ENCODE peak calls at places on chromosome 17, in ten cellular contexts. One of them, this sample, is unnamed.

GRCh38 chr17:1736348-1737281 is 6.1 kb upstream of the SERPINF2 start:
- DNase-seq in body of pancreas: peak; percentile 74
- DNase-seq in IMR-90: peak; percentile 83
- DNase-seq in prostate gland: no peak
- DNase-seq in stomach: peak; percentile 46
- DNase-seq in uterus: peak; percentile 87
- DNase-seq in tibial nerve: peak; percentile 49
- DNase-seq in spleen: peak; percentile 86
- DNase-seq in HCT116: no peak
- DNase-seq in esophagus muscularis mucosa: no peak
- DNase-seq in this sample: no peak

GRCh38 chr17:31113939-31114338 is 19.2 kb downstream of the NF1 start:
- DNase-seq in body of pancreas: no peak
- DNase-seq in HCT116: no peak
- DNase-seq in uterus: no peak
- DNase-seq in IMR-90: no peak
- DNase-seq in esophagus muscularis mucosa: no peak
- DNase-seq in spleen: no peak
- DNase-seq in prostate gland: no peak
- DNase-seq in tibial nerve: no peak
- DNase-seq in stomach: no peak
- DNase-seq in this sample: no peak

GRCh38 chr17:66531826-66532439 is 229.5 kb downstream of the PRKCA start:
- DNase-seq in HCT116: no peak
- DNase-seq in uterus: no peak
- DNase-seq in esophagus muscularis mucosa: no peak
- DNase-seq in spleen: no peak
- DNase-seq in tibial nerve: no peak
- DNase-seq in stomach: no peak
- DNase-seq in prostate gland: no peak
- DNase-seq in body of pancreas: no peak
- DNase-seq in IMR-90: peak; percentile 51
- DNase-seq in this sample: no peak

GRCh38 chr17:34710226-34710625 is 130.8 kb downstream of the TMEM132E start:
- DNase-seq in prostate gland: no peak
- DNase-seq in tibial nerve: no peak
- DNase-seq in spleen: no peak
- DNase-seq in stomach: no peak
- DNase-seq in HCT116: no peak
- DNase-seq in esophagus muscularis mucosa: peak; percentile 87
- DNase-seq in body of pancreas: no peak
- DNase-seq in uterus: no peak
- DNase-seq in IMR-90: no peak
- DNase-seq in this sample: no peak

GRCh38 chr17:67993153-67993997 is 2.9 kb downstream of the C17orf58 start:
- DNase-seq in tibial nerve: peak; percentile 55
- DNase-seq in esophagus muscularis mucosa: peak; percentile 93
- DNase-seq in spleen: peak; percentile 95
- DNase-seq in prostate gland: peak; percentile 76
- DNase-seq in body of pancreas: peak; percentile 86
- DNase-seq in uterus: peak; percentile 87
- DNase-seq in IMR-90: peak; percentile 84
- DNase-seq in HCT116: peak; percentile 81
- DNase-seq in stomach: peak; percentile 87
- DNase-seq in this sample: peak; percentile 77

GRCh38 chr17:57600092-57600491 is 145.0 kb downstream of the CCDC182 start:
- DNase-seq in prostate gland: no peak
- DNase-seq in uterus: no peak
- DNase-seq in body of pancreas: no peak
- DNase-seq in esophagus muscularis mucosa: no peak
- DNase-seq in HCT116: no peak
- DNase-seq in spleen: no peak
- DNase-seq in IMR-90: no peak
- DNase-seq in tibial nerve: no peak
- DNase-seq in stomach: no peak
- DNase-seq in this sample: no peak

GRCh38 chr17:38919316-38920078 is 5.9 kb upstream of the LASP1NB start:
- DNase-seq in stomach: peak; percentile 23
- DNase-seq in esophagus muscularis mucosa: no peak
- DNase-seq in tibial nerve: no peak
- DNase-seq in IMR-90: no peak
- DNase-seq in uterus: peak; percentile 12
- DNase-seq in spleen: peak; percentile 40
- DNase-seq in body of pancreas: no peak
- DNase-seq in prostate gland: no peak
- DNase-seq in HCT116: no peak
- DNase-seq in this sample: no peak

GRCh38 chr17:52138350-52138749 is 20.2 kb downstream of the CA10 start:
- DNase-seq in tibial nerve: no peak
- DNase-seq in esophagus muscularis mucosa: no peak
- DNase-seq in HCT116: no peak
- DNase-seq in uterus: no peak
- DNase-seq in prostate gland: no peak
- DNase-seq in IMR-90: no peak
- DNase-seq in spleen: no peak
- DNase-seq in stomach: no peak
- DNase-seq in body of pancreas: no peak
- DNase-seq in this sample: no peak

GRCh38 chr17:49680314-49680713 is 2.4 kb upstream of the SPOP start:
- DNase-seq in tibial nerve: no peak
- DNase-seq in body of pancreas: no peak
- DNase-seq in stomach: no peak
- DNase-seq in spleen: peak; percentile 51
- DNase-seq in prostate gland: no peak
- DNase-seq in uterus: no peak
- DNase-seq in IMR-90: no peak
- DNase-seq in HCT116: no peak
- DNase-seq in esophagus muscularis mucosa: peak; percentile 34
- DNase-seq in this sample: no peak

GRCh38 chr17:49677933-49678847 is at the start of gene SPOP:
- DNase-seq in tibial nerve: peak; percentile 99
- DNase-seq in uterus: peak; percentile 99
- DNase-seq in prostate gland: peak; percentile 99
- DNase-seq in HCT116: peak; percentile 100
- DNase-seq in body of pancreas: peak; percentile 100
- DNase-seq in IMR-90: peak; percentile 100
- DNase-seq in stomach: peak; percentile 99
- DNase-seq in spleen: peak; percentile 100
- DNase-seq in esophagus muscularis mucosa: peak; percentile 100
- DNase-seq in this sample: peak; percentile 99

GRCh38 chr17:49674507-49674906 is 3.4 kb downstream of the SPOP start:
- DNase-seq in stomach: no peak
- DNase-seq in uterus: no peak
- DNase-seq in prostate gland: no peak
- DNase-seq in esophagus muscularis mucosa: no peak
- DNase-seq in spleen: no peak
- DNase-seq in IMR-90: no peak
- DNase-seq in HCT116: no peak
- DNase-seq in body of pancreas: no peak
- DNase-seq in tibial nerve: no peak
- DNase-seq in this sample: no peak

GRCh38 chr17:49676276-49676868 is 1.5 kb downstream of the SPOP start:
- DNase-seq in body of pancreas: peak; percentile 37
- DNase-seq in spleen: no peak
- DNase-seq in tibial nerve: no peak
- DNase-seq in uterus: no peak
- DNase-seq in IMR-90: peak; percentile 38
- DNase-seq in HCT116: no peak
- DNase-seq in esophagus muscularis mucosa: no peak
- DNase-seq in stomach: no peak
- DNase-seq in prostate gland: no peak
- DNase-seq in this sample: no peak

DNA sequence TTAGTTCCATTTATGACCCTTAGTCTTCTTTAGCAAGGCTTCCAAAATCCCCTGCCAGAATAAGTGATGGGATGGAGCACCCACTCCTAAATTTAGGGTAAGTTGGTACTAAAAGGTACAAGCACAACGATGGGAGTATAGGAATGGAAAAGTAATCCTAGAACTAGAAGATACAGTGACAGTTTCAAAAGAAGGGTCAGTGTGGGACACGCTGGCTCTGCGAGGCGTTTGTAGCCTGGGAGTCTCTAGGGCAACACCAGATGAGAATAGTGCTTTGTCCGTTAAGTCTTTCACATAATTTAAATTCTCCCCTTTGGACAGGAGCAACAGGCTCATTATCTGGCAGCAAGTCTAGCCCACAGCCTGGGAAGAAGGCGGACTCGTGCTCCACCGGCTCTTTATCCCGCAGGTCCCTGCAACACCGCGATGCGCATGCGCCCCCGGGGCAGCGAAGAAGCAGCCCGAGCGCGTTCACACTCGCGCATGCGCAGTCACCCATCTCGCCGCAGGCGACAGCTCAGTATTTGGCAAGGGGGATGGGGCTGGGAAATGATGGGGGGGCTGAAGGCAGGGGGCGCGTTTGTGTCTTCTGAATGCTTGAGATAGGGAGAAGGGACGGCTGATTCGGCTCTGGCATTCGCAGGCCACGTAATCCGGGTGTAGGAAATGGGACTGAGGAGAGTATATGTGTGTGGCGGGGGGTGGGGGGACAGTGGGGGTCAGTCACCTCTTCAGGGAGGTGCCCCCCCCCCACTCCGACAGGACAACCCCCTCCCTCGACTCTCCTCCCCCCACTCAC is 564 bp downstream of the SPOP start:
- DNase-seq in HCT116: peak; percentile 90
- DNase-seq in esophagus muscularis mucosa: peak; percentile 98
- DNase-seq in IMR-90: peak; percentile 91
- DNase-seq in spleen: peak; percentile 98
- DNase-seq in prostate gland: peak; percentile 94
- DNase-seq in tibial nerve: peak; percentile 93
- DNase-seq in body of pancreas: peak; percentile 98
- DNase-seq in uterus: peak; percentile 95
- DNase-seq in stomach: peak; percentile 98
- DNase-seq in this sample: peak; percentile 97
- TF ChIP-seq POLR2A in HCT116: peak; percentile 78
- TF ChIP-seq POLR2A in esophagus muscularis mucosa: peak; percentile 51
- TF ChIP-seq POLR2A in IMR-90: peak; percentile 41
- TF ChIP-seq POLR2A in spleen: no peak
- TF ChIP-seq POLR2A in prostate gland: no peak
- TF ChIP-seq POLR2A in tibial nerve: no peak
- TF ChIP-seq POLR2A in body of pancreas: no peak
- TF ChIP-seq POLR2A in uterus: peak; percentile 8
- TF ChIP-seq POLR2A in stomach: no peak
- TF ChIP-seq POLR2A in this sample: no peak

GRCh38 chr17:61393550-61393903 is 6.1 kb upstream of the TBX2 start:
- DNase-seq in tibial nerve: no peak
- DNase-seq in uterus: no peak
- DNase-seq in esophagus muscularis mucosa: no peak
- DNase-seq in stomach: no peak
- DNase-seq in IMR-90: peak; percentile 18
- DNase-seq in spleen: no peak
- DNase-seq in HCT116: no peak
- DNase-seq in prostate gland: no peak
- DNase-seq in body of pancreas: no peak
- DNase-seq in this sample: no peak
- H3K27ac ChIP-seq in tibial nerve: no peak overlapping the region
- H3K27ac ChIP-seq in uterus: peak overlapping the region; percentile 35
- H3K27ac ChIP-seq in esophagus muscularis mucosa: no peak overlapping the region
- H3K27ac ChIP-seq in stomach: no peak overlapping the region
- H3K27ac ChIP-seq in IMR-90: peak overlapping the region; percentile 26
- H3K27ac ChIP-seq in spleen: peak overlapping the region; percentile 13
- H3K27ac ChIP-seq in HCT116: no peak overlapping the region
- H3K27ac ChIP-seq in prostate gland: no peak overlapping the region
- H3K27ac ChIP-seq in body of pancreas: no peak overlapping the region
- H3K27ac ChIP-seq in this sample: no peak overlapping the region

GRCh38 chr17:43125133-43125966 is at the start of gene BRCA1:
- DNase-seq in HCT116: peak; percentile 99
- DNase-seq in uterus: peak; percentile 90
- DNase-seq in esophagus muscularis mucosa: peak; percentile 97
- DNase-seq in tibial nerve: peak; percentile 94
- DNase-seq in body of pancreas: peak; percentile 99
- DNase-seq in spleen: peak; percentile 96
- DNase-seq in stomach: peak; percentile 93
- DNase-seq in prostate gland: peak; percentile 96
- DNase-seq in IMR-90: peak; percentile 99
- DNase-seq in this sample: peak; percentile 95
- TF ChIP-seq POLR2A in HCT116: peak; percentile 64
- TF ChIP-seq POLR2A in uterus: no peak
- TF ChIP-seq POLR2A in esophagus muscularis mucosa: no peak
- TF ChIP-seq POLR2A in tibial nerve: peak; percentile 29
- TF ChIP-seq POLR2A in body of pancreas: peak; percentile 85
- TF ChIP-seq POLR2A in spleen: no peak
- TF ChIP-seq POLR2A in stomach: no peak
- TF ChIP-seq POLR2A in prostate gland: peak; percentile 62
- TF ChIP-seq POLR2A in IMR-90: peak; percentile 73
- TF ChIP-seq POLR2A in this sample: no peak

GRCh38 chr17:64941045-64941444 is 21.8 kb upstream of the LRRC37A3 start:
- DNase-seq in esophagus muscularis mucosa: no peak
- DNase-seq in body of pancreas: no peak
- DNase-seq in tibial nerve: no peak
- DNase-seq in stomach: no peak
- DNase-seq in uterus: no peak
- DNase-seq in spleen: no peak
- DNase-seq in prostate gland: no peak
- DNase-seq in IMR-90: no peak
- DNase-seq in HCT116: no peak
- DNase-seq in this sample: no peak

GRCh38 chr17:64938925-64939474 is 19.7 kb upstream of the LRRC37A3 start:
- DNase-seq in tibial nerve: peak; percentile 27
- DNase-seq in spleen: peak; percentile 88
- DNase-seq in body of pancreas: peak; percentile 42
- DNase-seq in HCT116: no peak
- DNase-seq in stomach: peak; percentile 64
- DNase-seq in uterus: no peak
- DNase-seq in IMR-90: peak; percentile 25
- DNase-seq in esophagus muscularis mucosa: no peak
- DNase-seq in prostate gland: no peak
- DNase-seq in this sample: peak; percentile 48

GRCh38 chr17:64936117-64936516 is 16.8 kb upstream of the LRRC37A3 start:
- DNase-seq in prostate gland: no peak
- DNase-seq in body of pancreas: no peak
- DNase-seq in spleen: no peak
- DNase-seq in IMR-90: no peak
- DNase-seq in uterus: no peak
- DNase-seq in esophagus muscularis mucosa: no peak
- DNase-seq in HCT116: no peak
- DNase-seq in stomach: no peak
- DNase-seq in tibial nerve: no peak
- DNase-seq in this sample: no peak

GRCh38 chr17:64940055-64940454 is 20.8 kb upstream of the LRRC37A3 start:
- DNase-seq in body of pancreas: no peak
- DNase-seq in esophagus muscularis mucosa: no peak
- DNase-seq in uterus: no peak
- DNase-seq in IMR-90: no peak
- DNase-seq in stomach: no peak
- DNase-seq in spleen: no peak
- DNase-seq in tibial nerve: no peak
- DNase-seq in prostate gland: no peak
- DNase-seq in HCT116: no peak
- DNase-seq in this sample: no peak

DNA sequence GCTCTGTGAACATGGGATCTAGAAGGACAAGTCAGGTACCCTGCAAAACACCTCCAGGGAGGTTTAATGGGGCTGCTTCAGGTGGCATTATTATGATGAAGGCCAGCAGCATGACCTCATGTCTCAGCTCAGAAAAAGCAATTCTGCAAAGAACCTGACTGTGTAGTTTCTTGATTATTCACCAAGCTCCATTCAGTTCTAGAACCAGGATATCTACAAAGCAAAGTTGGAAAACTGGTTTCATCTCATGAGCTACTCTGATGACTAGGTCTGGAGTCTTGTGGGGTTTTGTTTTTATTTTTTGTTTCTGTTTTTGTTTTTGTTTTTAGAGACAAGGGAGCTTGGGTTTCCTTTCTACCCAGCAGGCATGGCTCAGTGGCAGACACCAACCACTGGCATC is 19.0 kb upstream of the LRRC37A3 start:
- DNase-seq in body of pancreas: no peak
- DNase-seq in tibial nerve: no peak
- DNase-seq in prostate gland: no peak
- DNase-seq in esophagus muscularis mucosa: no peak
- DNase-seq in IMR-90: no peak
- DNase-seq in HCT116: no peak
- DNase-seq in stomach: no peak
- DNase-seq in spleen: no peak
- DNase-seq in uterus: no peak
- DNase-seq in this sample: no peak
- H3K27ac ChIP-seq in body of pancreas: no peak overlapping the region
- H3K27ac ChIP-seq in tibial nerve: no peak overlapping the region
- H3K27ac ChIP-seq in prostate gland: no peak overlapping the region
- H3K27ac ChIP-seq in esophagus muscularis mucosa: no peak overlapping the region
- H3K27ac ChIP-seq in IMR-90: no peak overlapping the region
- H3K27ac ChIP-seq in HCT116: no peak overlapping the region
- H3K27ac ChIP-seq in stomach: no peak overlapping the region
- H3K27ac ChIP-seq in spleen: no peak overlapping the region
- H3K27ac ChIP-seq in uterus: no peak overlapping the region
- H3K27ac ChIP-seq in this sample: no peak overlapping the region

This sample was measured in thyroid gland.